ENCODE peak calls at places on chromosomes 4 and X, in ten cellular contexts. Z is pancreas; K is naive thymus-derived CD4-positive, alpha-beta T cell; G is fibroblast of lung; V is thoracic aorta; L is mucosa of descending colon; O is GM23248; R is K562; B is iPS DF 6.9; J is neuronal stem cell. M is an unnamed sample.

GRCh38 chr4:153467154-153467896 is 1.2 kb downstream of the TMEM131L start:
- DNase-seq in R (peak; percentile 68), O (peak; percentile 34), L (peak; percentile 85), Z (peak; percentile 89), B (no peak), J (no peak), K (no peak), V (no peak), G (no peak), M (peak; percentile 40)

GRCh38 chr4:184409911-184410692 is 64.2 kb downstream of the IRF2 start:
- DNase-seq in V (no peak), Z (no peak), K (no peak), J (no peak), O (no peak), L (no peak), R (no peak), G (no peak), B (no peak), M (peak; percentile 74)

GRCh38 chr4:185227131-185227551 is 17.7 kb downstream of the SNX25 start:
- DNase-seq in Z (peak; percentile 69), G (peak; percentile 34), O (peak; percentile 23), B (no peak), K (no peak), V (no peak), R (no peak), L (no peak), J (no peak), M (no peak)

GRCh38 chr4:120763650-120764049 is 158.9 kb downstream of the PRDM5 start:
- DNase-seq in J (no peak), R (no peak), B (no peak), Z (no peak), L (no peak), O (no peak), G (no peak), K (no peak), V (no peak), M (no peak)

GRCh38 chr4:159856451-159856850 is 753.6 kb downstream of the RAPGEF2 start:
- DNase-seq in J (no peak), K (no peak), O (no peak), G (no peak), R (no peak), V (no peak), B (peak; percentile 9), Z (no peak), L (no peak), M (no peak)

GRCh38 chr4:176277162-176277904 is 8.3 kb upstream of the ASB5 start:
- DNase-seq in K (no peak), V (no peak), R (peak; percentile 36), J (peak; percentile 30), L (peak; percentile 54), B (peak; percentile 25), O (peak; percentile 91), Z (peak; percentile 67), G (peak; percentile 81), M (peak; percentile 23)

GRCh38 chrX:79268788-79269187 is 98.3 kb downstream of the ITM2A start:
- DNase-seq in K (no peak), O (no peak), J (no peak), R (no peak), Z (no peak), L (no peak), V (no peak), G (no peak), B (no peak), M (no peak)

GRCh38 chrX:104108955-104109354 is 3.4 kb upstream of the ZCCHC18 start:
- DNase-seq in K (no peak), R (no peak), O (no peak), V (no peak), Z (no peak), J (no peak), B (no peak), L (no peak), G (no peak), M (no peak)

GRCh38 chrX:153411255-153411987 is at the start of gene ZFP92:
- DNase-seq in J (no peak), V (no peak), K (no peak), R (peak; percentile 93), B (no peak), G (no peak), Z (no peak), L (peak; percentile 37), O (peak; percentile 5), M (peak; percentile 18)

GRCh38 chr4:75629239-75629638 is 1.1 kb downstream of the CDKL2 start:
- DNase-seq in R (no peak), L (no peak), O (no peak), B (no peak), J (no peak), V (no peak), Z (no peak), G (no peak), K (no peak), M (no peak)

DNA sequence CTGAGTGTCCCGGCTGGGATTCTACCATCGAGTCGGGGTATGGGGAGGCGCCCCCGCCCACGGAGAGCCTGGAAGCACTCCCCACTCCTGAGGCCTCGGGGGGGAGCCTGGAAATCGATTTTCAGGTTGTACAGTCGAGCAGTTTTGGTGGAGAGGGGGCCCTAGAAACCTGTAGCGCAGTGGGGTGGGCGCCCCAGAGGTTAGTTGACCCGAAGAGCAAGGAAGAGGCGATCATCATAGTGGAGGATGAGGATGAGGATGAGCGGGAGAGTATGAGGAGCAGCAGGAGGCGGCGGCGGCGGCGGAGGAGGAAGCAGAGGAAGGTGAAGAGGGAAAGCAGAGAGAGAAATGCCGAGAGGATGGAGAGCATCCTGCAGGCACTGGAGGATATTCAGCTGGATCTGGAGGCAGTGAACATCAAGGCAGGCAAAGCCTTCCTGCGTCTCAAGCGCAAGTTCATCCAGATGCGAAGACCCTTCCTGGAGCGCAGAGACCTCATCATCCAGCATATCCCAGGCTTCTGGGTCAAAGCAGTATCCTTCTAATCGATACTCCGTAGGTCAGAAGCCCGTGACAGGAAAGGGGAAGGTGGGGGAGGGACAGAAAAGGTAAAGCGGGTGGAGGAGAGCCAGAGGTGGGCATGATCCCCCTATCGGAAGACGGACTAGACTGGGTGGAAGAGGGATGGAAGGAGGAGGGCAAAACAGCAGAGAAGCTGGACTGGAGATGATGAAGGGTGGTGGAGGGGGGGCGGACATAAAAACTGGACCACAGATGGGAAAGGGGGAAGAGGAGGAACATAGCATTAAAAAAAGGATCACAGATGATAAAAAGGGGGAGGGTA is 828 bp downstream of the TSPYL2 start:
- DNase-seq in J (no peak), V (no peak), K (no peak), L (no peak), R (no peak), B (no peak), Z (no peak), G (no peak), O (peak; percentile 15), M (no peak)
- H3K4me1 ChIP-seq in J (peaks cover 5% of the 10 kb centered on the region), V (peaks cover 5% of the 10 kb centered on the region), K (peaks cover 12% of the 10 kb centered on the region), L (no peaks in the 10 kb centered on the region), R (no peaks in the 10 kb centered on the region), B (no peaks in the 10 kb centered on the region), Z (no peaks in the 10 kb centered on the region), G (peaks cover 4% of the 10 kb centered on the region), O (peaks cover 3% of the 10 kb centered on the region), M (peaks cover 17% of the 10 kb centered on the region)

GRCh38 chr4:65668201-65669007 is 1.9 kb downstream of the EPHA5 start:
- DNase-seq in B (no peak), V (no peak), K (no peak), G (no peak), Z (peak; percentile 58), R (no peak), O (peak; percentile 33), L (peak; percentile 22), J (peak; percentile 26), M (no peak)

GRCh38 chr4:65671402-65671801 is 1.1 kb upstream of the EPHA5 start:
- DNase-seq in L (no peak), K (no peak), R (no peak), O (no peak), Z (no peak), B (no peak), V (no peak), J (no peak), G (no peak), M (no peak)

GRCh38 chr4:65669981-65670330 is 333 bp downstream of the EPHA5 start:
- DNase-seq in Z (no peak), V (no peak), J (no peak), R (no peak), B (no peak), G (no peak), O (no peak), L (no peak), K (no peak), M (no peak)

GRCh38 chr4:65669008-65669971 is 999 bp downstream of the EPHA5 start:
- DNase-seq in B (no peak), Z (peak; percentile 59), R (no peak), L (no peak), V (no peak), G (peak; percentile 1), J (peak; percentile 23), O (peak; percentile 11), K (no peak), M (no peak)

GRCh38 chr4:65670331-65671031 is at the start of gene EPHA5:
- DNase-seq in L (peak; percentile 40), K (no peak), Z (peak; percentile 78), R (no peak), O (peak; percentile 68), B (peak; percentile 54), G (peak; percentile 36), V (no peak), J (peak; percentile 70), M (peak; percentile 1)
- H3K4me3 ChIP-seq in L (no peak within 1 kb of the TSS), K (no peak within 1 kb of the TSS), Z (peak within 1 kb of the TSS; percentile 44), R (no peak within 1 kb of the TSS), O (peak within 1 kb of the TSS; percentile 67), B (peak within 1 kb of the TSS; percentile 29), G (peak within 1 kb of the TSS; percentile 55), V (peak within 1 kb of the TSS; percentile 72), J (peak within 1 kb of the TSS; percentile 50), M (no peak within 1 kb of the TSS)

GRCh38 chr4:1041147-1041935 is 29.9 kb downstream of the FGFRL1 start:
- DNase-seq in V (no peak), Z (no peak), O (peak; percentile 82), J (peak; percentile 82), L (no peak), R (peak; percentile 81), K (no peak), G (peak; percentile 54), B (no peak), M (no peak)

GRCh38 chr4:1040344-1041146 is 29.1 kb downstream of the FGFRL1 start:
- DNase-seq in V (no peak), O (no peak), K (no peak), R (no peak), Z (no peak), G (no peak), B (no peak), L (no peak), J (no peak), M (no peak)

GRCh38 chr4:1039493-1040343 is 28.3 kb downstream of the FGFRL1 start:
- DNase-seq in V (no peak), B (no peak), Z (peak; percentile 80), K (no peak), G (peak; percentile 53), O (peak; percentile 78), L (no peak), R (peak; percentile 77), J (no peak), M (no peak)

GRCh38 chr4:1036976-1037810 is 25.8 kb downstream of the FGFRL1 start:
- DNase-seq in G (no peak), Z (no peak), K (no peak), L (no peak), V (no peak), O (no peak), B (no peak), J (no peak), R (no peak), M (no peak)

GRCh38 chr4:1038948-1039492 is 27.6 kb downstream of the FGFRL1 start:
- DNase-seq in K (no peak), R (no peak), B (no peak), G (no peak), Z (no peak), J (no peak), L (no peak), V (no peak), O (no peak), M (no peak)
- H3K4me1 ChIP-seq in K (no peaks in the 10 kb centered on the region), R (peaks cover 44% of the 10 kb centered on the region), B (peaks cover 12% of the 10 kb centered on the region), G (peaks cover 16% of the 10 kb centered on the region), Z (peaks cover 9% of the 10 kb centered on the region), J (peaks cover 55% of the 10 kb centered on the region), L (peaks cover 19% of the 10 kb centered on the region), V (peaks cover 61% of the 10 kb centered on the region), O (peaks cover 43% of the 10 kb centered on the region), M (no peaks in the 10 kb centered on the region)

GRCh38 chr4:55330241-55330640 is 15.8 kb upstream of the SRD5A3 start:
- DNase-seq in L (no peak), Z (no peak), V (no peak), G (no peak), O (no peak), J (no peak), K (no peak), B (no peak), R (no peak), M (no peak)
- H3K4me3 ChIP-seq in L (no peak overlapping the region), Z (no peak overlapping the region), V (no peak overlapping the region), G (no peak overlapping the region), O (no peak overlapping the region), J (no peak overlapping the region), K (no peak overlapping the region), B (no peak overlapping the region), R (no peak overlapping the region), M (no peak overlapping the region)

M was measured in CD4-positive, CD25-positive, alpha-beta regulatory T cell.